ENCODE peak calls at places on chromosomes 6 and 20, in seven cellular contexts. S is left ventricle myocardium inferior, V is pancreas, D is Caco-2, Y is RWPE1, U is neural crest cell, X is fibroblast of mammary gland. B is an unnamed sample.

GRCh38 chr6:134168580-134169223 is 116.3 kb upstream of the SLC2A12 start:
- DNase-seq in U (no peak), Y (no peak), V (no peak), S (no peak), X (peak), D (no peak), B (no peak)

GRCh38 chr6:112881828-112882227 is 534.7 kb downstream of the RFPL4B start:
- DNase-seq in U (no peak), X (peak), D (no peak), V (no peak), S (no peak), Y (no peak), B (no peak)

GRCh38 chr6:163474581-163474980 is 60.1 kb downstream of the QKI start:
- DNase-seq in V (no peak), X (no peak), D (no peak), S (no peak), U (no peak), Y (no peak), B (no peak)

GRCh38 chr6:89984926-89985743 is 90.9 kb downstream of the GJA10 start:
- DNase-seq in D (no peak), V (no peak), X (peak), S (peak), Y (no peak), U (peak), B (no peak)

GRCh38 chr20:47588158-47588557 is 86.5 kb downstream of the NCOA3 start:
- DNase-seq in U (no peak), X (no peak), V (peak), Y (no peak), S (no peak), D (no peak), B (no peak)

GRCh38 chr6:33418690-33419291 is 884 bp upstream of the CUTA start:
- DNase-seq in S (no peak), U (no peak), V (no peak), Y (no peak), X (peak), D (no peak), B (peak)

GRCh38 chr6:93176070-93176469 is 243.3 kb downstream of the EPHA7 start:
- DNase-seq in D (no peak), V (no peak), X (no peak), Y (no peak), U (no peak), S (no peak), B (no peak)

GRCh38 chr6:4582506-4582905 is 193.7 kb upstream of the CDYL start:
- DNase-seq in X (peak), S (no peak), Y (no peak), U (no peak), V (no peak), D (no peak), B (no peak)

GRCh38 chr20:55530763-55531162 is 474.6 kb downstream of the CBLN4 start:
- DNase-seq in V (no peak), D (no peak), S (no peak), Y (no peak), U (no peak), X (no peak), B (no peak)

GRCh38 chr6:43788305-43788704 is 18.3 kb downstream of the VEGFA start:
- DNase-seq in S (no peak), D (no peak), X (no peak), Y (no peak), V (no peak), U (no peak), B (no peak)

GRCh38 chr20:49704932-49705336 is 8.7 kb downstream of the B4GALT5 start:
- DNase-seq in X (no peak), V (no peak), D (no peak), S (no peak), U (no peak), Y (no peak), B (no peak)

GRCh38 chr6:37517411-37517812 is 17.7 kb upstream of the CCDC167 start:
- DNase-seq in Y (no peak), X (no peak), S (no peak), V (no peak), D (no peak), U (no peak), B (peak)

GRCh38 chr6:130306377-130306776 is 59.4 kb upstream of the TMEM200A start:
- DNase-seq in U (no peak), X (no peak), Y (no peak), S (no peak), D (no peak), V (no peak), B (no peak)

GRCh38 chr6:43070028-43070632 is 6.0 kb upstream of the PTK7 start:
- DNase-seq in U (no peak), Y (peak), V (no peak), S (no peak), D (peak), X (peak), B (no peak)

GRCh38 chr6:41846666-41847237 is 48.4 kb downstream of the USP49 start:
- DNase-seq in S (no peak), V (no peak), U (peak), Y (peak), X (peak), D (peak), B (peak)

GRCh38 chr6:144284753-144285547 is at the start of gene UTRN:
- DNase-seq in D (peak), Y (peak), S (peak), V (peak), U (peak), X (peak), B (peak)

GRCh38 chr6:31888281-31889258 is 8.9 kb downstream of the EHMT2 start:
- DNase-seq in S (peak), V (peak), X (no peak), U (peak), Y (no peak), D (no peak), B (no peak)

GRCh38 chr6:17393335-17394191 is at the start of gene CAP2:
- DNase-seq in Y (peak), U (peak), D (peak), S (peak), V (peak), X (no peak), B (no peak)

GRCh38 chr6:166947251-166947650 is 9.1 kb downstream of the RNASET2 start:
- DNase-seq in D (no peak), V (no peak), X (no peak), Y (no peak), S (no peak), U (no peak), B (no peak)

GRCh38 chr6:107045733-107046312 is 17.8 kb downstream of the MTRES1 start:
- DNase-seq in Y (no peak), U (no peak), X (no peak), V (no peak), D (no peak), S (no peak), B (no peak)

GRCh38 chr20:20375862-20376261 is 8.0 kb downstream of the INSM1 start:
- DNase-seq in U (no peak), Y (no peak), V (no peak), D (no peak), S (no peak), X (no peak), B (no peak)

GRCh38 chr6:131755597-131755996 is 44.8 kb upstream of the CTAGE9 start:
- DNase-seq in S (no peak), X (peak), U (no peak), Y (no peak), V (no peak), D (no peak), B (no peak)

GRCh38 chr20:57197352-57198198 is 68.9 kb downstream of the BMP7 start:
- DNase-seq in Y (no peak), X (no peak), V (no peak), D (no peak), S (no peak), U (no peak), B (no peak)

GRCh38 chr20:10239954-10240353 is 21.3 kb downstream of the SNAP25 start:
- DNase-seq in X (peak), U (no peak), S (no peak), Y (peak), D (no peak), V (no peak), B (no peak)

GRCh38 chr6:44650495-44650894 is 263.0 kb downstream of the CDC5L start:
- DNase-seq in D (no peak), S (no peak), Y (no peak), V (no peak), X (no peak), U (no peak), B (no peak)

GRCh38 chr20:52103469-52103910 is 88.1 kb downstream of the ZFP64 start:
- DNase-seq in S (no peak), D (no peak), V (no peak), Y (peak), U (no peak), X (peak), B (no peak)

GRCh38 chr6:33430991-33431879 is 11.4 kb downstream of the SYNGAP1 start:
- DNase-seq in V (no peak), Y (peak), S (peak), X (peak), U (peak), D (peak), B (peak)

GRCh38 chr6:17865243-17865642 is 122.2 kb downstream of the KIF13A start:
- DNase-seq in X (no peak), U (no peak), D (peak), V (no peak), S (peak), Y (peak), B (no peak)

GRCh38 chr20:37615507-37616425 is 78.1 kb upstream of the CTNNBL1 start:
- DNase-seq in S (no peak), D (no peak), Y (no peak), X (peak), V (no peak), U (peak), B (peak)

GRCh38 chr6:11732036-11732545 is 46.5 kb downstream of the ADTRP start:
- DNase-seq in X (peak), V (no peak), D (no peak), S (peak), U (no peak), Y (no peak), B (no peak)

GRCh38 chr6:41422156-41422555 is 86.7 kb downstream of the NCR2 start:
- DNase-seq in U (no peak), V (no peak), S (no peak), D (no peak), Y (no peak), X (no peak), B (no peak)

GRCh38 chr6:353642-354614 is 37.6 kb upstream of the IRF4 start:
- DNase-seq in D (no peak), V (peak), U (no peak), X (no peak), S (peak), Y (no peak), B (no peak)

GRCh38 chr20:38300433-38300832 is 3.5 kb upstream of the BPI start:
- DNase-seq in Y (no peak), V (no peak), D (no peak), X (no peak), U (no peak), S (no peak), B (no peak)

GRCh38 chr6:4603856-4604369 is 172.3 kb upstream of the CDYL start:
- DNase-seq in S (no peak), D (no peak), X (no peak), Y (no peak), V (no peak), U (no peak), B (no peak)

GRCh38 chr6:153043719-153044118 is 41.2 kb upstream of the MTRF1L start:
- DNase-seq in V (no peak), D (no peak), X (no peak), Y (no peak), U (no peak), S (no peak), B (no peak)

GRCh38 chr6:52514514-52514913 is 62.3 kb downstream of the TRAM2 start:
- DNase-seq in S (peak), D (peak), X (peak), Y (peak), U (no peak), V (no peak), B (no peak)

GRCh38 chr6:170266061-170266825 is 24.6 kb downstream of the DLL1 start:
- DNase-seq in V (no peak), S (no peak), Y (no peak), D (no peak), X (no peak), U (no peak), B (no peak)

GRCh38 chr6:28235912-28236452 is 10.9 kb downstream of the ZSCAN9 start:
- DNase-seq in V (no peak), S (no peak), X (no peak), U (no peak), Y (no peak), D (no peak), B (no peak)

GRCh38 chr6:135411339-135411738 is 86.2 kb downstream of the AHI1 start:
- DNase-seq in U (no peak), X (peak), Y (peak), D (no peak), V (no peak), S (no peak), B (no peak)
- TF ChIP-seq CTCF in U (peak), X (peak), Y (no peak), D (peak), V (no peak), S (no peak), B (no peak)

GRCh38 chr20:6069669-6070068 is 15.8 kb upstream of the LRRN4 start:
- DNase-seq in X (no peak), Y (no peak), U (no peak), D (no peak), V (no peak), S (no peak), B (no peak)

GRCh38 chr20:6075428-6076219 is 21.8 kb upstream of the LRRN4 start:
- DNase-seq in Y (no peak), S (peak), V (no peak), D (no peak), X (no peak), U (no peak), B (no peak)

GRCh38 chr20:6074784-6075183 is 20.9 kb upstream of the LRRN4 start:
- DNase-seq in U (no peak), S (no peak), X (no peak), D (no peak), V (no peak), Y (no peak), B (no peak)

GRCh38 chr20:6071162-6071695 is 17.4 kb upstream of the LRRN4 start:
- DNase-seq in S (no peak), Y (no peak), U (no peak), V (no peak), D (no peak), X (no peak), B (no peak)

DNA sequence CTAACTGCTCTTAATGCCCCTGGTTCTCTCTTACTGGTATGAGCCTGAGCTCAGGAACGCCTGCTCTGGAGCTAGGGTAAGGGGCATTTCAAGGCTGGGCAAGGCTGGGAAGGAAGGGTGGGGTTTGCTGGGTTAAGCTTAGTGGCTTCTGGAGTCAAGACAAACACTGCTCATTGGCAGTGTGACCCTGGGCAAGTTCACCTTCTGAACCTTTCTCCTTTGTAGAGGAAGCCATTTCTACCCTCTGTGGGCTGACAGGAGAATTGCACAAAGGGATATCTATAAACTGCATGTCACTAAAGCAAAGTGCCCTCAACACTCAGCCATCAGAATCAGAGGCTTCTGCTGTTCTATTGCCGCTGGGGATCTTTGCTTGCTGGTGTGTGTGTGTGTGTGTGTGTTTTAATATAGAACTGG is 20.3 kb upstream of the LRRN4 start:
- DNase-seq in V (no peak), U (peak), X (peak), D (peak), Y (no peak), S (no peak), B (no peak)
- TF ChIP-seq CTCF in V (peak), U (peak), X (peak), D (peak), Y (no peak), S (peak), B (no peak)

GRCh38 chr6:81734081-81734480 is 18.4 kb downstream of the TENT5A start:
- DNase-seq in Y (no peak), D (no peak), U (no peak), V (no peak), X (no peak), S (no peak), B (no peak)
- TF ChIP-seq CTCF in Y (no peak), D (no peak), U (no peak), V (no peak), X (peak), S (peak), B (no peak)

DNA sequence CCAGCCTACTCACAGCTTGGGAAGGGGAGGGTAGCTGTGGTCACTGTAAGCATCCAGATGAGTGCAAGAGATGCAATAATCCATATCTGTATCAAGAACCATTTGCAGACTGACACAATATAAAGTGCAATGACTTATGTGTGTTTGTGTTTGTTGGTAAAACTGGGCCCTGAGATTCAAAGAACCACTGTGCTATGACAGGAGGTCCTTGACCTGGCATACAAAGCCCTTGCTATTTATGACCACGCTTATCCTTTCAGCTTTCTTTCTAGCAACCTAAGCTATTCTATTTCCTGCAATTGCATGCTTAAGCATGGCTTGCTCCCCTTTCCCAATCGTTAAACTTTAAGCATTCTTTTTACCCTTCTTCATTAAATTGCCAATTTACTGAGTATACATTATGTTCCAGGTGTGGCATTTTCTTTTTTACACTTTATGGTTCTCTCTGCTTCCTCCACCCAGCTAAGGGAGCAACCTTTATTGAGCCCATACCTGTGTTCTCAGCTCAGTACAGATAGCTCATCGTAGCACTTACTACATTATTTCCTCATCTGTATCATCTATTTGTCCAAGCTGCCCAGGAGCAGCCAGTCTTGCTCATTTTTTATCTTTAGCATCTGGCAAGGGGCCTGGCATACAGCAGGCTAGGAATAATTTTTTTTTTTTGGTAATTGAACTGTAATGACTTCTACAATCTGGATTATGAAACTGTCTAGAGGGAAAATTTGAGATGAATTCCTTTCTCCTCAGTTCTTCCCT is 3.5 kb downstream of the MCUR1 start:
- DNase-seq in V (no peak), U (no peak), Y (no peak), D (no peak), X (no peak), S (no peak), B (no peak)
- TF ChIP-seq CTCF in V (no peak), U (no peak), Y (no peak), D (no peak), X (no peak), S (no peak), B (no peak)

GRCh38 chr20:61263084-61263695 is 11.1 kb downstream of the CDH4 start:
- DNase-seq in V (peak), U (peak), X (peak), Y (no peak), S (no peak), D (no peak), B (peak)
- TF ChIP-seq CTCF in V (peak), U (peak), X (peak), Y (peak), S (peak), D (peak), B (peak)